ENCODE peak calls at places on chromosomes 13 and 19, in eight cellular contexts. N is GM23338, T is Panc1, H is K562, M is SK-N-SH, A is HCT116, K is HepG2, E is GM12878. Q is an unnamed sample. For H3K27me3, the result is how much of the 10 kb centered on the place peaks cover.

GRCh38 chr19:32318884-32319520 is 26.4 kb upstream of the ZNF507 start:
- DNase-seq in T (no peak), N (peak), K (no peak), A (peak), M (peak), E (no peak), H (peak), Q (no peak)

GRCh38 chr19:6034512-6034911 is 56.6 kb upstream of the RANBP3 start:
- DNase-seq in H (no peak), E (no peak), T (no peak), N (no peak), K (no peak), M (no peak), A (no peak), Q (no peak)

GRCh38 chr19:15398501-15399233 is 19.1 kb upstream of the AKAP8 start:
- DNase-seq in H (no peak), A (no peak), M (peak), T (no peak), E (no peak), K (no peak), N (no peak), Q (no peak)

GRCh38 chr19:39379865-39380399 is 11.0 kb downstream of the PAF1 start:
- DNase-seq in M (no peak), K (no peak), H (no peak), T (no peak), A (no peak), N (no peak), E (no peak), Q (no peak)

GRCh38 chr19:8052464-8052859 is at the start of gene CCL25:
- DNase-seq in E (no peak), H (no peak), N (no peak), T (no peak), M (no peak), A (no peak), K (no peak), Q (no peak)

GRCh38 chr19:35029737-35030256 is 473 bp upstream of the SCN1B start:
- DNase-seq in E (no peak), A (no peak), K (no peak), T (no peak), M (peak), H (peak), N (peak), Q (no peak)

GRCh38 chr13:35833571-35834305 is 297.4 kb downstream of the DCLK1 start:
- DNase-seq in H (no peak), N (no peak), K (no peak), T (no peak), A (no peak), M (no peak), E (no peak), Q (no peak)

GRCh38 chr13:80716610-80717081 is 375.7 kb upstream of the SPRY2 start:
- DNase-seq in M (no peak), A (no peak), H (no peak), N (peak), K (no peak), T (no peak), E (no peak), Q (peak)

GRCh38 chr19:7550987-7551761 is 15.7 kb downstream of the PNPLA6 start:
- DNase-seq in E (no peak), A (peak), N (peak), K (no peak), H (peak), M (peak), T (no peak), Q (no peak)

GRCh38 chr13:108315955-108316354 is 46.4 kb downstream of the TNFSF13B start:
- DNase-seq in M (no peak), N (no peak), K (no peak), E (no peak), H (no peak), A (no peak), T (no peak), Q (no peak)

GRCh38 chr13:89457977-89458376 is 1786.8 kb downstream of the SLITRK5 start:
- DNase-seq in K (no peak), A (no peak), H (no peak), M (no peak), N (no peak), E (no peak), T (no peak), Q (no peak)

GRCh38 chr13:91042870-91043269 is 304.6 kb upstream of the MIR17HG start:
- DNase-seq in T (no peak), E (no peak), K (no peak), N (no peak), M (no peak), A (no peak), H (no peak), Q (no peak)

GRCh38 chr19:39449116-39449797 is 3.9 kb downstream of the SUPT5H start:
- DNase-seq in E (no peak), M (no peak), N (no peak), T (no peak), A (no peak), H (no peak), K (no peak), Q (no peak)

GRCh38 chr13:66099825-66100224 is 1130.3 kb downstream of the PCDH9 start:
- DNase-seq in H (no peak), N (no peak), A (no peak), T (no peak), E (no peak), M (no peak), K (no peak), Q (no peak)

GRCh38 chr13:40617801-40618356 is 48.6 kb downstream of the FOXO1 start:
- DNase-seq in H (no peak), A (no peak), M (no peak), N (no peak), K (no peak), E (no peak), T (no peak), Q (no peak)

GRCh38 chr19:41887711-41888382 is 4.9 kb downstream of the ARHGEF1 start:
- DNase-seq in N (peak), H (no peak), A (peak), K (peak), E (no peak), T (no peak), M (no peak), Q (no peak)

GRCh38 chr19:13637664-13638063 is 126.7 kb upstream of the MRI1 start:
- DNase-seq in H (no peak), N (no peak), T (no peak), E (no peak), K (no peak), A (peak), M (no peak), Q (no peak)

GRCh38 chr13:50589651-50590054 is 253.8 kb downstream of the DLEU7 start:
- DNase-seq in M (no peak), K (no peak), N (no peak), E (no peak), A (no peak), T (no peak), H (no peak), Q (no peak)

GRCh38 chr13:49908637-49909036 is 27.5 kb downstream of the SPRYD7 start:
- DNase-seq in T (no peak), A (peak), H (no peak), M (no peak), K (no peak), E (no peak), N (peak), Q (no peak)

GRCh38 chr13:101523732-101524131 is 71.3 kb downstream of the ITGBL1 start:
- DNase-seq in E (no peak), A (no peak), K (no peak), N (no peak), H (no peak), T (no peak), M (no peak), Q (no peak)

GRCh38 chr13:102648046-102648445 is 46.8 kb downstream of the METTL21C start:
- DNase-seq in M (no peak), N (no peak), H (no peak), A (no peak), E (no peak), T (no peak), K (no peak), Q (no peak)

GRCh38 chr13:52127783-52128702 is 830 bp downstream of the NEK5 start:
- DNase-seq in M (peak), H (peak), N (peak), E (peak), A (peak), K (peak), T (peak), Q (peak)

GRCh38 chr13:46119883-46120614 is 15.2 kb upstream of the CPB2 start:
- DNase-seq in A (peak), E (no peak), H (peak), M (no peak), K (no peak), N (no peak), T (no peak), Q (no peak)

GRCh38 chr13:32687275-32687674 is 101.0 kb downstream of the PDS5B start:
- DNase-seq in A (no peak), H (no peak), N (no peak), T (no peak), K (no peak), M (no peak), E (no peak), Q (no peak)

GRCh38 chr13:76438050-76438449 is 448.2 kb downstream of the KCTD12 start:
- DNase-seq in M (no peak), K (no peak), H (no peak), T (no peak), N (no peak), E (no peak), A (no peak), Q (no peak)

GRCh38 chr19:45253396-45254027 is 2.4 kb downstream of the MARK4 start:
- DNase-seq in N (no peak), A (no peak), M (no peak), T (no peak), K (no peak), H (no peak), E (no peak), Q (no peak)

GRCh38 chr19:34237939-34238338 is 16.4 kb upstream of the GARRE1 start:
- DNase-seq in N (no peak), K (no peak), A (no peak), H (no peak), E (no peak), M (no peak), T (no peak), Q (no peak)

GRCh38 chr13:94419304-94419943 is 60.1 kb downstream of the DCT start:
- DNase-seq in M (no peak), K (no peak), N (no peak), T (peak), H (no peak), A (no peak), E (no peak), Q (no peak)

GRCh38 chr19:1113278-1113985 is 9.6 kb downstream of the GPX4 start:
- DNase-seq in E (peak), H (peak), K (peak), N (peak), A (peak), T (no peak), M (peak), Q (no peak)

GRCh38 chr13:109206616-109207015 is 577.2 kb downstream of the MYO16 start:
- DNase-seq in N (no peak), K (no peak), T (no peak), A (no peak), M (no peak), E (no peak), H (no peak), Q (no peak)

GRCh38 chr13:73065665-73066350 is 7.0 kb downstream of the KLF5 start:
- DNase-seq in E (no peak), T (no peak), A (no peak), K (no peak), N (peak), H (no peak), M (no peak), Q (no peak)

GRCh38 chr19:54461201-54462071 is 2.1 kb downstream of the LENG9 start:
- DNase-seq in T (no peak), K (no peak), E (no peak), A (no peak), M (no peak), N (no peak), H (no peak), Q (no peak)

GRCh38 chr19:54457773-54458647 is 5.6 kb downstream of the LENG9 start:
- DNase-seq in A (no peak), H (no peak), M (no peak), T (no peak), E (no peak), N (no peak), K (no peak), Q (no peak)

GRCh38 chr19:54458648-54459281 is 4.8 kb downstream of the LENG9 start:
- DNase-seq in K (no peak), M (no peak), H (no peak), E (no peak), A (no peak), T (no peak), N (no peak), Q (no peak)

GRCh38 chr19:54460230-54461005 is 3.2 kb downstream of the LENG9 start:
- DNase-seq in E (no peak), K (no peak), T (no peak), N (no peak), M (no peak), H (no peak), A (no peak), Q (no peak)

GRCh38 chr19:54459282-54460229 is 4.0 kb downstream of the LENG9 start:
- DNase-seq in A (no peak), K (no peak), H (no peak), T (no peak), M (no peak), E (no peak), N (no peak), Q (no peak)
- H3K27me3 ChIP-seq in A (under half), K (under half), H (under half), T (under half), M (under half), E (under half), N (under half), Q (under half)

DNA sequence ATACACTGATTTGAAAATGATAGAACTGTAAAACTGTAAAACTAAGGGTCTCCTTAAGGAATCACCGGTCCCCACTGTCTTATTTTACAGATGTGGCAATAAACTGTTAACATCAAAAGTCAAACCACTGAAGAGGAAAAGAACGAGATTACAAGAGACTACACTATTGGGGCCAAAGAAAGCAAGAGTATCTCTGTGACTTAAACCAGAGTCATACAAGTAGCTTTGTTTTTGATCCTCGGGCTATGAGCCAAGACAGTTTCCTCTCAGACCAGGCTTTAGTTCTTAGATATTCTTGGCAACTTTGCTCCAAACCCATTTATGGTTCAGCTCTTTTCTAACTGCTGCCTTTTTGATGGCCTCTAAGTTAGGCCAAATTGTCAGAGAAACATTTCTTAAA is 113.8 kb downstream of the TBC1D4 start:
- DNase-seq in A (peak), T (no peak), K (no peak), M (no peak), E (no peak), H (no peak), N (no peak), Q (no peak)
- TF ChIP-seq REST in A (no peak), T (no peak), K (no peak), M (no peak), E (no peak), H (no peak), N (no peak), Q (no peak)

DNA sequence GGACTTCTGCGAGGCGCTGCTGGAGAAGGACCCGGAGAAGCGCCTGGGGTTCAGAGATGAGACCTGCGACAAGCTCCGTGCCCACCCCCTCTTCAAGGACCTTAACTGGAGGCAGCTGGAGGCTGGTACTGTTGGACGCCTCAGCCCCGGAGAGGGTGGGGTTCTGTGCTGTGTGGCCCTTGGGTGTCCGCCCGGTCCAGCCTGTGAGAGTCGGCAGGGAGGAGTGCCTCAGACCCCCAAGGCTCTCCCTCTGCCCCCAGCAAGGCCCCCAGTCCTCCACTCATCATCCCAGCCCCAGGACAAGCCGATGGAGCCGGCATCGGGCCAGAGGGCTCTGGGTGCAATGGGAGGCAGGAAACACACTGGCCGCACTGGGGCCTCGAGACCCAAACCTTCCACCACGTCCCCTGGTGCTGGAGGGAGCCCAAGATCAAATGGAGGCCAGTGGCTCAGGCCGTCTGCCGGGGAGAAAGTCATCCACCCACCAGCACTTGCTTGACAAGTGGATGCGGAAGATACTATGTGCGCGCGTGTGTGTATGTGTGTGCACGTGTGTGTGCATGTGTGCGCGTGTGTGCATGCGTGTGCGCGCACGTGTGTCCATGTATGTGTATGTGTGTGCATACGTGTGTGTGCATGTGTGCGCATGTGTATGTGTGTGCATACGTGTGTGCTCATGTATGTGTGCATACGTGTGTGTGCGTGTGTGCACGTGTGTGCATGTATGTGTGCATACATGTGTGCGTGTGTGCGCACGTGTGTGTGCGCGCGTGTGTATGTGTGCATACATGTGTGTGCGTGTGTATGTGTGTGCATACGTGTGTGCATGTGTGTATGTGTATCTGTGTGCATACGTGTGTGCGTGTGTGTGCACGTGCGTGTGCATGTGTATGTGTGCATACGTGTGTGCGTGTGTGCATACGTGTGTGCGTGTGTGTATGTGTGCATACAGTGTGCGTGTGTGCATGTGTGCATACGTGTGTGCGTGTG is 25.8 kb upstream of the TMEM255B start:
- DNase-seq in M (no peak), A (no peak), E (no peak), N (no peak), T (no peak), H (no peak), K (no peak), Q (no peak)
- H3K27me3 ChIP-seq in M (under half), A (under half), E (under half), N (under half), T (under half), H (half or more), K (under half), Q (under half)

GRCh38 chr19:18883530-18884304 is 12.2 kb downstream of the CERS1 start:
- DNase-seq in E (no peak), M (no peak), A (no peak), N (no peak), K (no peak), H (peak), T (no peak), Q (no peak)
- TF ChIP-seq REST in E (no peak), M (no peak), A (no peak), N (no peak), K (no peak), H (no peak), T (no peak), Q (no peak)

DNA sequence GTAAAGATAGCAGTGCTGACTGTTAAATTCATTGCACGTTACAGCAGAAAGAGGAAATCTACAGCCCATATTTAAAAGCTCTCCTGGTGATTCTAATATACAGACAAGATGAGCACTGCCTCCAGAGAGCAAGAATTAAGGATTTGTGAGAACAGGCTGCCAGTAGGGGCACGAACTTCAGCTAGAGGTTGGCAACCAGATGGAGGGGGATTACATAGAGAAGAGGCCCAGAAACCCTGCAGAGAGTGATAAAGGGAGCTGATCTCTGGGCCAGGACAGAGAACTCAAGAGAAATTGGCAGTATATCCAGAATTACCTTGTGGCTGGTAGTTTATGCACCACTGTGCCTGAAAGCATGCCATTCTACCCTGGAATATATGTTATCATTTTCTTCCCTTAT is 144.8 kb downstream of the UFM1 start:
- DNase-seq in H (no peak), T (no peak), M (no peak), K (no peak), E (no peak), A (no peak), N (no peak), Q (no peak)
- H3K27me3 ChIP-seq in H (under half), T (under half), M (under half), K (under half), E (under half), A (under half), N (under half), Q (under half)

GRCh38 chr13:30744056-30744684 is 8.8 kb downstream of the ALOX5AP start:
- DNase-seq in K (peak), E (peak), A (peak), N (no peak), T (no peak), M (no peak), H (peak), Q (peak)

GRCh38 chr13:30745917-30746686 is 10.8 kb downstream of the ALOX5AP start:
- DNase-seq in M (peak), H (no peak), N (no peak), E (no peak), A (no peak), K (peak), T (no peak), Q (peak)

GRCh38 chr13:30742896-30743295 is 7.6 kb downstream of the ALOX5AP start:
- DNase-seq in A (no peak), E (no peak), K (no peak), N (no peak), M (no peak), T (no peak), H (no peak), Q (no peak)

GRCh38 chr13:30744686-30745085 is 9.3 kb downstream of the ALOX5AP start:
- DNase-seq in E (no peak), H (no peak), M (no peak), T (no peak), K (peak), N (no peak), A (no peak), Q (no peak)

GRCh38 chr13:30743319-30744055 is 8.1 kb downstream of the ALOX5AP start:
- DNase-seq in E (no peak), K (peak), T (peak), M (no peak), N (no peak), A (peak), H (no peak), Q (no peak)
- TF ChIP-seq REST in E (no peak), K (no peak), T (no peak), M (peak), N (no peak), A (no peak), H (no peak), Q (no peak)

GRCh38 chr19:4284176-4284958 is 5.3 kb downstream of the SHD start:
- DNase-seq in T (no peak), M (peak), H (peak), A (peak), E (no peak), K (peak), N (peak), Q (no peak)

GRCh38 chr19:4291200-4291732 is 10.9 kb downstream of the TMIGD2 start:
- DNase-seq in N (no peak), A (no peak), E (no peak), K (no peak), M (peak), T (no peak), H (no peak), Q (no peak)

GRCh38 chr19:4284974-4285373 is 5.9 kb downstream of the SHD start:
- DNase-seq in N (no peak), M (no peak), K (no peak), T (no peak), A (no peak), H (no peak), E (no peak), Q (no peak)

GRCh38 chr19:4292515-4292914 is 9.7 kb downstream of the TMIGD2 start:
- DNase-seq in N (no peak), M (no peak), T (no peak), H (no peak), A (no peak), K (no peak), E (no peak), Q (no peak)

GRCh38 chr19:4288091-4288777 is 9.2 kb downstream of the SHD start:
- DNase-seq in M (no peak), H (peak), E (no peak), K (no peak), A (peak), T (no peak), N (peak), Q (no peak)
- H3K27me3 ChIP-seq in M (under half), H (under half), E (under half), K (under half), A (under half), T (under half), N (under half), Q (under half)